ENCODE peak calls at places on chromosome 4, in six cellular contexts. I is gastrocnemius medialis, A is adrenal gland, O is thyroid gland, E is A549, P is testis. L is an unnamed sample.

GRCh38 chr4:52036875-52037274 is 1.2 kb downstream of the SGCB start:
- DNase-seq in E (no peak), P (no peak), I (no peak), O (no peak), A (no peak), L (no peak)

GRCh38 chr4:182139481-182139880 is 103.7 kb upstream of the TENM3 start:
- DNase-seq in I (no peak), E (no peak), A (no peak), P (no peak), O (no peak), L (no peak)

GRCh38 chr4:40046311-40046980 is 10.2 kb upstream of the N4BP2 start:
- DNase-seq in E (peak), O (peak), P (no peak), I (no peak), A (peak), L (peak)

GRCh38 chr4:186658657-186659056 is 65.0 kb downstream of the FAT1 start:
- DNase-seq in O (no peak), I (no peak), A (no peak), P (no peak), E (no peak), L (no peak)

GRCh38 chr4:38078590-38079381 is 118.6 kb downstream of the PTTG2 start:
- DNase-seq in O (no peak), E (peak), A (no peak), P (no peak), I (no peak), L (no peak)

GRCh38 chr4:99816611-99817309 is at the start of gene DAPP1:
- DNase-seq in E (no peak), I (peak), P (no peak), O (peak), A (peak), L (peak)

GRCh38 chr4:161505141-161505540 is 658.7 kb downstream of the FSTL5 start:
- DNase-seq in E (no peak), O (no peak), I (no peak), P (no peak), A (no peak), L (no peak)

GRCh38 chr4:187389420-187389819 is 606.2 kb upstream of the ZFP42 start:
- DNase-seq in E (no peak), A (no peak), P (no peak), O (no peak), I (no peak), L (no peak)

GRCh38 chr4:118773082-118773792 is 62.7 kb downstream of the SEC24D start:
- DNase-seq in E (no peak), I (no peak), O (no peak), P (no peak), A (no peak), L (no peak)

GRCh38 chr4:68948044-68948743 is 3.4 kb downstream of the UGT2A3 start:
- DNase-seq in O (no peak), E (no peak), P (no peak), A (no peak), I (no peak), L (no peak)

GRCh38 chr4:140137654-140138053 is 16.3 kb downstream of the MAML3 start:
- DNase-seq in I (no peak), P (no peak), E (peak), O (no peak), A (no peak), L (no peak)

GRCh38 chr4:101419324-101420135 is 72.2 kb upstream of the PPP3CA start:
- DNase-seq in I (no peak), E (no peak), A (no peak), P (no peak), O (no peak), L (no peak)

GRCh38 chr4:175935016-175935661 is 123.1 kb upstream of the GPM6A start:
- DNase-seq in A (no peak), I (no peak), E (no peak), P (no peak), O (no peak), L (peak)

GRCh38 chr4:19748911-19749473 is 502.7 kb upstream of the SLIT2 start:
- DNase-seq in P (no peak), A (no peak), I (no peak), E (no peak), O (peak), L (no peak)

GRCh38 chr4:72031868-72032619 is at the start of gene NPFFR2:
- DNase-seq in A (no peak), O (peak), E (no peak), P (peak), I (no peak), L (peak)

GRCh38 chr4:84258905-84259830 is 239.9 kb downstream of the NKX6-1 start:
- DNase-seq in P (no peak), E (peak), A (peak), O (peak), I (no peak), L (no peak)

GRCh38 chr4:87848622-87849351 is 16.0 kb downstream of the MEPE start:
- DNase-seq in E (peak), P (peak), A (peak), O (peak), I (no peak), L (peak)

GRCh38 chr4:4260185-4260751 is 12.2 kb upstream of the TMEM128 start:
- DNase-seq in P (peak), O (no peak), A (no peak), I (no peak), E (peak), L (no peak)

GRCh38 chr4:159127745-159128518 is 25.1 kb downstream of the RAPGEF2 start:
- DNase-seq in P (no peak), I (no peak), E (no peak), A (no peak), O (no peak), L (no peak)

GRCh38 chr4:101439926-101440325 is 92.6 kb upstream of the PPP3CA start:
- DNase-seq in A (no peak), O (no peak), I (no peak), E (no peak), P (no peak), L (no peak)

GRCh38 chr4:151859646-151860045 is 98.8 kb upstream of the GATB start:
- DNase-seq in A (no peak), P (no peak), I (no peak), E (no peak), O (no peak), L (no peak)

GRCh38 chr4:119739796-119740195 is 111.2 kb upstream of the PDE5A start:
- DNase-seq in E (no peak), I (no peak), A (no peak), O (no peak), P (no peak), L (no peak)

GRCh38 chr4:157996598-157996997 is 176.2 kb downstream of the GASK1B start:
- DNase-seq in E (no peak), O (no peak), I (no peak), P (no peak), A (no peak), L (no peak)

GRCh38 chr4:17619416-17620105 is 5.1 kb downstream of the MED28 start:
- DNase-seq in P (no peak), A (no peak), I (peak), O (no peak), E (no peak), L (no peak)

GRCh38 chr4:71456841-71457240 is 118.0 kb downstream of the SLC4A4 start:
- DNase-seq in P (no peak), A (peak), O (no peak), E (peak), I (peak), L (no peak)

GRCh38 chr4:73740353-73740778 is at the start of gene CXCL8:
- DNase-seq in A (peak), I (peak), P (peak), E (peak), O (peak), L (peak)

GRCh38 chr4:105158837-105159236 is 12.2 kb downstream of the TET2 start:
- DNase-seq in P (no peak), E (no peak), A (peak), I (no peak), O (peak), L (no peak)

GRCh38 chr4:8355864-8356565 is 84.5 kb downstream of the ACOX3 start:
- DNase-seq in O (peak), P (peak), A (no peak), I (no peak), E (no peak), L (peak)

GRCh38 chr4:88315460-88316017 is 31.2 kb upstream of the PPM1K start:
- DNase-seq in P (no peak), I (no peak), E (no peak), O (no peak), A (no peak), L (no peak)

GRCh38 chr4:63589796-63590195 is 819.5 kb downstream of the TECRL start:
- DNase-seq in A (no peak), O (no peak), P (no peak), E (no peak), I (no peak), L (no peak)

GRCh38 chr4:79319975-79320374 is 5.9 kb downstream of the NAA11 start:
- DNase-seq in P (no peak), E (no peak), I (no peak), O (no peak), A (no peak), L (no peak)

GRCh38 chr4:20778896-20779295 is 78.6 kb downstream of the PACRGL start:
- DNase-seq in P (no peak), E (no peak), A (no peak), O (no peak), I (no peak), L (no peak)

GRCh38 chr4:110518889-110519490 is 43.0 kb downstream of the ENPEP start:
- DNase-seq in O (peak), P (peak), A (peak), I (no peak), E (peak), L (peak)

GRCh38 chr4:33714971-33715370 is 2529.3 kb downstream of the ARAP2 start:
- DNase-seq in P (no peak), I (no peak), O (no peak), E (no peak), A (no peak), L (no peak)

GRCh38 chr4:82429728-82430192 is 502 bp downstream of the HNRNPDL start:
- DNase-seq in A (no peak), P (no peak), E (peak), I (no peak), O (no peak), L (no peak)
- TF ChIP-seq POLR2A in A (no peak), P (no peak), E (no peak), I (no peak), O (no peak), L (no peak)

GRCh38 chr4:107721436-107722090 is 1.5 kb upstream of the PAPSS1 start:
- DNase-seq in I (no peak), P (no peak), A (no peak), E (no peak), O (peak), L (no peak)

GRCh38 chr4:107718351-107718965 is 1.6 kb downstream of the PAPSS1 start:
- DNase-seq in I (no peak), O (no peak), E (no peak), P (no peak), A (no peak), L (no peak)

GRCh38 chr4:107719211-107719926 is 665 bp downstream of the PAPSS1 start:
- DNase-seq in A (peak), E (peak), I (no peak), P (no peak), O (peak), L (peak)

DNA sequence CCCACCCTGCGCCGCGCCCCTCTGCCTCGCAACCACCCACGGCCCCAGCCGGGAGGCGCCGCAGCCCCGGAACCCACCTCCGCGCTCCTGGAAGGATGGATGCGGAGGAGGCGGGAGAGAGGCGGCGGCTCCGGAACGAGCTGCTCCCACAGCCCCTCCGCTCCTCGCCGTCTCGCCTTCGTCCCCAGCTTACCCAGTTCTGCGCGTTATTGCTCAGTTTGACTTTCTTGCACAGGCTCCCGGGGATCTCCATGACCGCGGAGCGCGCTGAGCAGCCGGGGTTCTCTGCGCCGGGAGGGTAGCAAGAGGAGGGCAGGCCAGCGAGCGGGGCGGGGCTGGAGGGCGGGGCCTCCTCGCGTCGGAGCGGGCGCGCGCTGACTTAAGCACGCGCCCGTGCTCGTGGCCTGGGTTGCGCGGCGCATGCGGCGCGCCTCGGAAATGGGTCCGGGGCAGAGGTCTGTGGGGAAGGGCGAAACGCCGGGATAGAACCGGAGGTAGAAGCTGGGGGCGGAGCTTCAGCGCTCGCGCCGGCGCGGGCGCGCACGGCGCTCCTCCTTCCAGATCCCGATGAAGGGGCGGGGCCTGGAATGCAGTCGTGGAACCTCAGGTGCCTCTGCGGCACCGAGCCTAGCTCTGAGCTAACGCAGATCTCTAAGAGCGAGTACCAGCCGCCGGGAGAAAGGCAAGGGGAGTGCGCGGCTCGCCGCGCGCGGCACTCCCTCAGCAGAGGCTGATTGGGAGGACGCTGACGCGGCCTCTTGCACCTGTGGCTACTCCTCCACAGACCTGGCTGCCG is at the start of gene PAPSS1:
- DNase-seq in I (peak), E (peak), P (peak), A (peak), O (peak), L (peak)
- TF ChIP-seq POLR2A in I (peak), E (peak), P (peak), A (peak), O (peak), L (peak)

DNA sequence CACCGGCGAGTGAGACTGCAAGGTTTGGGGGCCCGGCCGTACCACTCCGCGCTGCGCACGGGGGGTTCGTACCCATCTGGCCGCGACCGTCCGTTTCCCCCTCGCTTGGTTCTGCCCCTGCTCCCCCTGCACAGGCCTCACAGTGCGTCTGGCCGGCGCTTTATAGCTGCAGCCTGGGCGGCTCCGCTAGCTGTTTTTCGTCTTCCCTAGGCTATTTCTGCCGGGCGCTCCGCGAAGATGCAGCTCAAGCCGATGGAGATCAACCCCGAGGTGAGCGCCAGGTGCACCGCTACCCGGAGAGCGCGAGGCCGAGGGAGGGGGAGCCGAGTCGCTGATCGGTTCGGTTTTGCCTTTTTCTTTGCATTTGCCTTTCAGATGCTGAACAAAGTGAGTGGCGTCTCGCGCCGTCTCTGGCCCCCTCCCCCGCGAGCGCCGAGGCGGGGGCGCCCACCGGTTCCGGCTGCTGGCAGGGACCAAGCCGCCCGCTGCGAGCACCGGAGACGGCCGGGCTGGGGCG is at the start of gene UCHL1:
- DNase-seq in P (peak), I (no peak), A (peak), E (peak), O (peak), L (peak)
- TF ChIP-seq POLR2A in P (no peak), I (no peak), A (no peak), E (peak), O (no peak), L (peak)

DNA sequence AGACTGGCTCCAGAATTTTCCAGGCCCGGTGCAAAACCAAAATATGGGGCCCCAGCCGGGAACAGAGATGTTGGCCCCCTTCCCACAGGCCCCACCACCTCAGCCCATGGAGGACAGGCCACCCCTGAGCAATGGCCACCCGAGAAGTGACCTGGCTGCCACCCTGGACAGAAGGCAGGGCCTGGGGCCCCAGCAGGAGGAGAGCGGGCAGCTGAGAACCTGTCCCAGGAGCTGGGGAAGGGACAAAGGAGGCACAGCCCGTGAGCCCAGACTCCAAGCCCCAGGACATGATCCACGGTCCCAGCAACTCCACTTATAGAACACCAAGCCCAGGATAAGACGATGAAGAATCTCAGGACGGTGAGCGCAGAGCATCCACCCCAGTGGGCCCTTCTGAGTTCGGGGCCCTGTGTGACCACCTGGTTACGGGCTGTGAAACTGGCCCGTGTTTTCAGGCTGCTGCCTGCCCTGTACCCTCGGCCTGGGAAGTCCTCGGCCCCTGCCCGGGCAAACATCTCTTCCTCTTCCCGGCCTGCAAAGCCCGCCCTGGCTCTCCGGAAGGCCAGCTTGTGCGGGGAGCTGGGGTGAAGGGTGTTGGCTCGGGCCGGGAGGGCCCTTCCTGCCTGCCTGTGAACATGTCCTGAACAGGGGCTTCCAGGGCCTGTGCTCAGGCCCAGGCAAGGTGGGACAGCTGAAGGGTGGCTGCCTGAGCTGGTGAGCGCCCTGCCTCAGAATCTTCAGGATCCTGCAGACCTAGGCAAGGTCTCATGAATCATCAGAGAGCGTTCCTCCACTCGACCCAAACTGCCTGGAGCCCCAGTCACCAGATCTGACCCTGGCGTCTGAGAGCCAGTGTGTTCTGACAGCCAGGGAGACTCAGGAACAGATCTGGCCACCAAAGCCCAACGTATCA is 47.0 kb upstream of the MAN2B2 start:
- DNase-seq in A (no peak), I (no peak), E (no peak), P (no peak), O (no peak), L (no peak)
- TF ChIP-seq POLR2A in A (no peak), I (no peak), E (no peak), P (no peak), O (no peak), L (no peak)

GRCh38 chr4:155569960-155570515 is 96.6 kb upstream of the GUCY1A1 start:
- DNase-seq in P (no peak), E (no peak), I (no peak), A (no peak), O (no peak), L (no peak)
- TF ChIP-seq POLR2A in P (no peak), E (no peak), I (no peak), A (no peak), O (no peak), L (no peak)

GRCh38 chr4:83108101-83108861 is 6.2 kb downstream of the PLAC8 start:
- DNase-seq in O (no peak), A (no peak), E (no peak), P (no peak), I (no peak), L (no peak)

GRCh38 chr4:83109480-83110221 is 4.9 kb downstream of the PLAC8 start:
- DNase-seq in I (no peak), P (peak), A (peak), E (peak), O (peak), L (peak)

GRCh38 chr4:83110970-83111369 is 3.6 kb downstream of the PLAC8 start:
- DNase-seq in I (no peak), P (no peak), E (no peak), O (no peak), A (no peak), L (no peak)

GRCh38 chr4:83112239-83112638 is 2.3 kb downstream of the PLAC8 start:
- DNase-seq in O (no peak), E (no peak), P (no peak), I (no peak), A (no peak), L (no peak)

DNA sequence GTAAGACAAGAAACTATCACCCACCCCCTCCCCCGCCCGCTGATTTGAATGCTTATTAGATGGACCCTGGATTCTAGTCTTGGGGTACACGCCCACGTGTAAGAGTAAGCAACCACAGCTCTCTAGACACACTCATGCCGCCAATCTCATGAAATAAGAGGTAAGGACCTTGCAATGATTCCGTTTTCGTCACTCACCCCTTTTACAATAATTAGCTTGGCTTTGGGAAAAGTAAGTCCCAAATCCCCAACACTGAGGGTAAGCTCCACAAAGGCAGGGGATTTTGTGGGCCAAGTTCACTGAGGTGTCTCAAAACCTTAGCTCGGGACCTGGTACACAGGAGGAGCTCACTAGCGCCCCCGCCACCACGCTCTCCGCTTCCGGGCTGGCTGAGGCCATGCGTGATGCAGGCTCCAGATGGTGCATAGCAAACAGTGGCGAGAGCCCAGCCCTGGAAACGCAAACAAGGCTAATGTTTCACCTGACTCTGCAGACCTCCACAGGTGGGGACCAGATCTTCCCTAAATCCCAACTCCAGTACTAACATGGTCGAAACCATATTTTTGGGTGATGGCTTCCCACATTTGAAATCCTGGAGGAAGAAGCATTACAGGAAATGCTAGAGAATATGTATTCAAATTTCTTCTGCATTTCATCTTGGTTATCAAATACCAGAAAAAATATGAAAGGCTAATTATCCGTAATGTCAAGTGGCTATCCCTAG is 4.1 kb downstream of the PLAC8 start:
- DNase-seq in P (peak), I (peak), A (peak), O (peak), E (peak), L (peak)
- TF ChIP-seq POLR2A in P (no peak), I (no peak), A (no peak), O (no peak), E (no peak), L (peak)

L was measured in body of pancreas.